ENCODE peak calls at places on chromosomes 12 and 14, in eight cellular contexts. E, Y, Q, A, W, G, F and P are unnamed samples.

GRCh38 chr14:57066887-57067513 is 201.7 kb downstream of the EXOC5 start:
- DNase-seq in W (peak), E (peak), F (no peak), A (peak), G (peak), Q (peak), Y (peak), P (no peak)

GRCh38 chr12:14289596-14289995 is 75.9 kb upstream of the ATF7IP start:
- DNase-seq in Q (no peak), E (no peak), G (no peak), A (no peak), W (no peak), F (no peak), Y (no peak), P (no peak)

GRCh38 chr12:12836571-12836970 is 23.4 kb downstream of the DDX47 start:
- DNase-seq in Q (no peak), E (no peak), F (no peak), Y (no peak), A (no peak), G (no peak), W (no peak), P (no peak)

GRCh38 chr12:113184900-113185179 is 438 bp downstream of the DDX54 start:
- DNase-seq in A (peak), E (peak), Q (peak), Y (peak), G (peak), W (peak), F (peak), P (peak)

GRCh38 chr12:127677537-127678131 is 589.3 kb upstream of the TMEM132C start:
- DNase-seq in E (peak), Y (peak), F (no peak), A (peak), W (peak), Q (peak), G (peak), P (no peak)

GRCh38 chr14:72049462-72049861 is 117.2 kb downstream of the RGS6 start:
- DNase-seq in A (no peak), G (no peak), W (peak), E (peak), Q (no peak), Y (no peak), F (no peak), P (no peak)

GRCh38 chr12:19196959-19197630 is 67.6 kb downstream of the PLEKHA5 start:
- DNase-seq in F (no peak), G (no peak), E (no peak), A (no peak), Y (no peak), Q (no peak), W (no peak), P (no peak)

GRCh38 chr12:85441740-85442139 is 161.7 kb downstream of the ALX1 start:
- DNase-seq in A (no peak), G (no peak), Y (no peak), W (peak), Q (peak), E (no peak), F (no peak), P (no peak)

GRCh38 chr12:13962699-13963098 is 18.7 kb downstream of the GRIN2B start:
- DNase-seq in Y (peak), G (no peak), E (no peak), F (no peak), W (peak), Q (no peak), A (no peak), P (no peak)

GRCh38 chr12:85979641-85980040 is 105.5 kb downstream of the NTS start:
- DNase-seq in Y (no peak), F (no peak), G (no peak), W (no peak), E (no peak), A (no peak), Q (peak), P (no peak)

GRCh38 chr12:57428965-57429364 is 1.9 kb downstream of the R3HDM2 start:
- DNase-seq in W (no peak), F (no peak), E (no peak), Y (no peak), G (no peak), Q (no peak), A (no peak), P (no peak)

GRCh38 chr12:46492471-46493351 is 120.1 kb upstream of the SLC38A2 start:
- DNase-seq in A (no peak), Y (no peak), E (no peak), Q (peak), G (no peak), W (peak), F (no peak), P (no peak)

GRCh38 chr12:76920182-76921014 is 41.6 kb upstream of the CSRP2 start:
- DNase-seq in F (no peak), A (no peak), W (no peak), Q (no peak), E (no peak), Y (peak), G (no peak), P (no peak)

GRCh38 chr12:33006106-33006505 is 109.5 kb upstream of the PKP2 start:
- DNase-seq in A (no peak), G (no peak), Q (no peak), E (no peak), W (no peak), Y (peak), F (no peak), P (no peak)

GRCh38 chr12:570237-570925 is 92.9 kb downstream of the NINJ2 start:
- DNase-seq in Y (peak), Q (peak), A (peak), E (no peak), G (peak), W (peak), F (peak), P (no peak)

GRCh38 chr14:74671789-74672188 is 41.1 kb downstream of the AREL1 start:
- DNase-seq in A (no peak), Q (peak), G (no peak), F (no peak), Y (no peak), E (no peak), W (peak), P (no peak)

GRCh38 chr12:64633940-64634337 is 23.6 kb downstream of the RASSF3 start:
- DNase-seq in Q (peak), Y (no peak), E (no peak), W (peak), F (no peak), G (no peak), A (no peak), P (no peak)

GRCh38 chr14:35380794-35381193 is 23.8 kb downstream of the NFKBIA start:
- DNase-seq in A (no peak), G (no peak), F (no peak), Y (no peak), Q (no peak), E (no peak), W (peak), P (no peak)

GRCh38 chr12:2163172-2163927 is 110.6 kb downstream of the CACNA1C start:
- DNase-seq in E (no peak), A (no peak), Y (no peak), W (peak), G (no peak), F (peak), Q (peak), P (no peak)

GRCh38 chr14:72906316-72906715 is 12.4 kb upstream of the DPF3 start:
- DNase-seq in A (no peak), E (no peak), G (no peak), F (no peak), Q (no peak), Y (no peak), W (no peak), P (no peak)

GRCh38 chr14:73754911-73755360 is 40.8 kb upstream of the PNMA1 start:
- DNase-seq in E (no peak), G (no peak), Y (peak), A (no peak), F (peak), Q (no peak), W (peak), P (peak)

GRCh38 chr14:58401587-58401986 is 5.9 kb downstream of the TOMM20L start:
- DNase-seq in Y (peak), E (no peak), G (no peak), A (no peak), Q (no peak), W (peak), F (no peak), P (no peak)
- TF ChIP-seq CTCF in Y (peak), E (no peak), G (no peak), A (no peak), Q (peak), W (no peak), F (no peak), P (no peak)

DNA sequence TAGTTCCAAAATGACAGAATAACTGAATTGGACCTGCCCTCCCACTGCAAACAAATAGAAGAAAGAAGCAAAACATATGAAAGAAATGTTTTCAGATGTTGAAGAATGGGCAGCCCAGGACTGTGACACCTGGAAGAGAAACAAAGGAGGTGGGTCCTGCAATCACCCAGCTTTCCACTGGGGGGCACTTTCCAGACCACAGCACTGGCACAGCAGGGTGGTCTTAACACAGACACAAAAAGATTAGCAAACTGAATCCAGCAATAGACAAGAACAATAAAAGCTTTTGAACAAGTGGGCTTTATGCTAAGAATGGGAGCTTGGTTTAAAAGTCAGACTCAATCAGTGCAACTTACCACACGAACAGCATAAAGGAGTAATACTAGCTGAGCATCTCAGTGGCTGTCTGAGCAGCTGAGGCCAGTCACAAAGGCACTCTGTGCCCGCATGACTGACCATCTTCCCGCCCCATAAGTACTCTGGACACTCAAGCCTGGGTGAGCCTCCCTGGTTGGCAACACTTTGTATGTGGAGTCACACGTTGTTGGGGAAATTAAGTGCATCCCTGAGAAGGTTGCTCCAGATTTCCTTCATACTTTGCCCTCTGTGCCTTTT is 27.7 kb downstream of the JKAMP start:
- DNase-seq in F (no peak), Y (peak), A (peak), W (peak), Q (no peak), G (peak), E (no peak), P (peak)
- TF ChIP-seq CTCF in F (no peak), Y (peak), A (peak), W (peak), Q (peak), G (peak), E (no peak), P (peak)

GRCh38 chr14:44165286-44165685 is 341.8 kb downstream of the FSCB start:
- DNase-seq in Q (no peak), Y (no peak), F (no peak), W (peak), A (no peak), G (no peak), E (no peak), P (no peak)

GRCh38 chr14:44166611-44167010 is 340.5 kb downstream of the FSCB start:
- DNase-seq in G (no peak), W (no peak), E (no peak), F (no peak), A (no peak), Y (no peak), Q (no peak), P (no peak)

GRCh38 chr14:44170554-44170953 is 336.5 kb downstream of the FSCB start:
- DNase-seq in Y (no peak), G (no peak), F (no peak), Q (no peak), E (no peak), A (no peak), W (no peak), P (no peak)

GRCh38 chr14:44168566-44168965 is 338.5 kb downstream of the FSCB start:
- DNase-seq in G (no peak), A (no peak), F (no peak), Y (no peak), W (no peak), Q (no peak), E (no peak), P (no peak)

DNA sequence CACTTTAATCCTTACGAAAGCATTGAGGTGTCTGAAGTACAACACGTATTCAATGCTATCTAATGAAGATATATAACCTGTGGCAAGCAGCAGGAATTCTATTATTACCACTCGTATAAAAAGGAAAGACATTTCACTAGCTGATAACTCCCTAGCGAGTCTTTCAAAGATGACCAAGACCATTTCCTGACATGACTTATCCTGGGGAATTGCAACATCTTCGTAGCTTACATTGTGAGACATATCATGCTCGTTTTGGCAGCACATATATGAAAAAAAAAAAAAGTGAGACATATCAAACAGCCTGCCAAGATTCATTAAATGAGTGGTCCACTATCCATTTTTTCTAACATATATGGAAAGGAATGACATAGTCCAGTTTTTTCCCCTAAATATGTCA is 337.0 kb downstream of the FSCB start:
- DNase-seq in E (no peak), A (no peak), G (no peak), F (no peak), Q (no peak), Y (no peak), W (peak), P (no peak)
- TF ChIP-seq CTCF in E (no peak), A (no peak), G (no peak), F (no peak), Q (no peak), Y (no peak), W (no peak), P (no peak)

GRCh38 chr12:93802698-93803097 is 125.5 kb downstream of the CRADD start:
- DNase-seq in E (no peak), Y (peak), G (no peak), W (peak), F (no peak), A (no peak), Q (no peak), P (no peak)
- TF ChIP-seq CTCF in E (no peak), Y (peak), G (no peak), W (no peak), F (no peak), A (no peak), Q (peak), P (peak)

GRCh38 chr14:103492572-103492971 is 30.1 kb downstream of the CKB start:
- DNase-seq in E (no peak), Y (no peak), G (no peak), A (no peak), F (no peak), W (no peak), Q (no peak), P (no peak)
- TF ChIP-seq CTCF in E (no peak), Y (no peak), G (no peak), A (no peak), F (no peak), W (no peak), Q (no peak), P (no peak)

GRCh38 chr14:49673586-49673985 is 14.4 kb downstream of the POLE2 start:
- DNase-seq in G (no peak), Q (no peak), Y (no peak), W (no peak), A (no peak), F (no peak), E (no peak), P (no peak)

GRCh38 chr14:49679271-49679670 is 8.7 kb downstream of the POLE2 start:
- DNase-seq in F (no peak), E (no peak), W (no peak), G (no peak), Q (no peak), Y (no peak), A (no peak), P (no peak)

DNA sequence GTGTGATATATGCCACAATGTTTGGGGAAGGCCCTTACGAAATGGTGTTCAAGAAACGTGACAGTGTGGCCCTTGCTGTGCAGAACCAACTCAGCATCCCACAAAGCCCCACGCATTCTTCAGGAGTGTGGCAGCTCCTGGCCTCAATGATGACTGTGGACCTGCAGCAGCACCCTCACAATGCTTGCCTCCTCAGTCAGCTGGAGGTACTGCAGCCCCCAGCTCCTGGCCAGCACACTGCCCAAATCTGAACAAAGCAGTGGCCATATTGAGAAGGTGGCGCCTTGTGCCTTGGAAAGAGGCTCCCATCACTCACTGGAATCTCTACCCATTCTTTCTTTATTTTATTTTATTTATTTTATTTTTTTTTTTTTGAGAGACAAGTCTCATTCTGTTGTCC is 10.4 kb downstream of the POLE2 start:
- DNase-seq in E (no peak), W (no peak), Q (no peak), A (no peak), F (no peak), Y (peak), G (no peak), P (no peak)
- TF ChIP-seq CTCF in E (no peak), W (no peak), Q (peak), A (no peak), F (no peak), Y (no peak), G (peak), P (no peak)

DNA sequence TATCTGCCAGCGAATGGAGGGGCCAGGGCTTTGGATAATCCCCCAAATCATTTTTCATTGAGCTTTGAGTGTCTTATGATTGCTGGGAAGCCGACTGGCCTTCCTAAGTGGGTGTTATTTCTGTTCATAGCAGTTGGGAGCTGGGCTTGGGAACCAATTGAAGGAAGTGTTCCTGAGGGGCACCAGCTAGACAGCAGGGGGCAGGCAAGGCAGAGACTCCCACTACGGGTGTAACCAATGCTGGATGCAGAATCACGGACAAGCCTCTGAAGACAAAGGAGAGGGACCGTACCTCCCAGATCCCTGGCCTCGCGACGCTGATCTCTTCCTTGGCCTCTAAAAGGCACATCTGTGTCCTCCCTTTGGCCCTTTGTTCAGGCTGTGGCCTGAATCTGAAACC is 149.0 kb upstream of the PRMT8 start:
- DNase-seq in W (peak), Q (peak), F (no peak), Y (peak), E (peak), A (peak), G (peak), P (peak)
- TF ChIP-seq CTCF in W (peak), Q (peak), F (no peak), Y (peak), E (peak), A (peak), G (peak), P (peak)

DNA sequence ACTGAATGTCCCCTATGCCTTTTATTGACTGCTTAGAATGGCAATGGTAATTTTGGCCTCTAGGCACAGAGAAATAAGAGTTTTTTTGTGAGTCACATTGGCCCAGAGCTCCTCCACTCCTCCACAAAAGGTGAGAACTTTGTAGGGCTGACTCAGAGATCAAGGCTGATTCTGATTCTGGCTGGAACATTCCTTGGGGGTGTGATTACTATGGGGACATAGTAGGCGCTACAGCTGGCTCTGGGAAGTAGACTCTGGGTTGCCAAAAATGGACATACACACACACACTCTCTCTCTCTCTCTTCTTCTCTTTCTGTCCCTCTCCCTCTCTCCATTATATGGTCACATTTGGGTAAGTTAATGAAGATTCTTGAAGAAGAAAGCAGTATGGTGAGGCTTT is 174.6 kb upstream of the DDHD1 start:
- DNase-seq in G (no peak), W (peak), Q (peak), Y (no peak), F (no peak), A (no peak), E (peak), P (no peak)
- TF ChIP-seq CTCF in G (no peak), W (no peak), Q (no peak), Y (no peak), F (no peak), A (no peak), E (no peak), P (no peak)